ENCODE peak calls at places on chromosomes 16 and 17, in ten cellular contexts. Z is left kidney; Y is neuronal stem cell; T is H1; V is BJ; C is fibroblast of gingiva; N is stomach; E is fibroblast of lung; Q is ACHN; U is activated CD8-positive, alpha-beta memory T cell treated with anti-CD3 and anti-CD28 coated beads for 24 hours. K is an unnamed sample.

GRCh38 chr16:19432429-19432828 is 14.7 kb downstream of the TMC5 start:
- DNase-seq in Z (peak), Y (no peak), T (no peak), V (no peak), C (no peak), N (no peak), E (no peak), Q (peak), U (no peak), K (no peak)

GRCh38 chr17:38654411-38655398 is 20.1 kb downstream of the EPOP start:
- DNase-seq in Z (no peak), Y (no peak), T (no peak), V (no peak), C (no peak), N (no peak), E (no peak), Q (no peak), U (no peak), K (no peak)

GRCh38 chr16:50830698-50831097 is 88.8 kb downstream of the CYLD start:
- DNase-seq in Z (no peak), Y (no peak), T (no peak), V (no peak), C (no peak), N (no peak), E (no peak), Q (no peak), U (peak), K (no peak)

GRCh38 chr16:11510178-11510973 is 76.3 kb downstream of the LITAF start:
- DNase-seq in Z (peak), Y (no peak), T (no peak), V (no peak), C (no peak), N (no peak), E (no peak), Q (no peak), U (no peak), K (no peak)

GRCh38 chr17:65261682-65262636 is 124.8 kb downstream of the RGS9 start:
- DNase-seq in Z (no peak), Y (no peak), T (no peak), V (no peak), C (no peak), N (no peak), E (no peak), Q (peak), U (no peak), K (no peak)

GRCh38 chr17:77266891-77267341 is 126.1 kb downstream of the SEC14L1 start:
- DNase-seq in Z (no peak), Y (no peak), T (no peak), V (no peak), C (no peak), N (no peak), E (peak), Q (no peak), U (no peak), K (no peak)

GRCh38 chr16:83533193-83533592 is 274.6 kb upstream of the HSBP1 start:
- DNase-seq in Z (peak), Y (no peak), T (no peak), V (no peak), C (no peak), N (no peak), E (no peak), Q (peak), U (no peak), K (no peak)

GRCh38 chr17:7184647-7185046 is 5.5 kb upstream of the ASGR1 start:
- DNase-seq in Z (no peak), Y (no peak), T (no peak), V (no peak), C (no peak), N (no peak), E (no peak), Q (no peak), U (no peak), K (no peak)

GRCh38 chr17:34626141-34626681 is 46.8 kb downstream of the TMEM132E start:
- DNase-seq in Z (peak), Y (no peak), T (no peak), V (no peak), C (no peak), N (no peak), E (no peak), Q (no peak), U (no peak), K (no peak)

GRCh38 chr17:21061971-21062526 is 19.2 kb upstream of the USP22 start:
- DNase-seq in Z (no peak), Y (no peak), T (no peak), V (no peak), C (no peak), N (no peak), E (no peak), Q (no peak), U (no peak), K (no peak)

GRCh38 chr16:59848314-59848713 is 1114.2 kb upstream of the GOT2 start:
- DNase-seq in Z (peak), Y (no peak), T (no peak), V (no peak), C (peak), N (no peak), E (peak), Q (no peak), U (no peak), K (no peak)

GRCh38 chr17:11900655-11901054 is 96.6 kb downstream of the ZNF18 start:
- DNase-seq in Z (no peak), Y (no peak), T (no peak), V (no peak), C (no peak), N (no peak), E (no peak), Q (no peak), U (no peak), K (no peak)

GRCh38 chr17:47733047-47733413 is at the start of gene TBX21:
- DNase-seq in Z (peak), Y (peak), T (no peak), V (no peak), C (no peak), N (peak), E (no peak), Q (peak), U (peak), K (peak)

GRCh38 chr16:81097230-81097629 is 1.0 kb upstream of the GCSH start:
- DNase-seq in Z (no peak), Y (no peak), T (no peak), V (no peak), C (no peak), N (no peak), E (no peak), Q (no peak), U (no peak), K (no peak)

GRCh38 chr16:72426416-72426815 is 254.5 kb upstream of the PMFBP1 start:
- DNase-seq in Z (no peak), Y (no peak), T (no peak), V (no peak), C (no peak), N (no peak), E (no peak), Q (no peak), U (no peak), K (no peak)

GRCh38 chr17:9232591-9233270 is 211.4 kb downstream of the NTN1 start:
- DNase-seq in Z (peak), Y (no peak), T (no peak), V (no peak), C (no peak), N (no peak), E (peak), Q (no peak), U (no peak), K (no peak)

GRCh38 chr17:83100220-83100852 is 20.9 kb downstream of the METRNL start:
- DNase-seq in Z (no peak), Y (no peak), T (no peak), V (no peak), C (no peak), N (peak), E (no peak), Q (no peak), U (no peak), K (no peak)

GRCh38 chr16:31148896-31149295 is 970 bp downstream of the PRSS36 start:
- DNase-seq in Z (no peak), Y (no peak), T (no peak), V (no peak), C (no peak), N (no peak), E (no peak), Q (no peak), U (no peak), K (no peak)

GRCh38 chr16:76857402-76857801 is 333.6 kb upstream of the MON1B start:
- DNase-seq in Z (no peak), Y (no peak), T (no peak), V (no peak), C (no peak), N (no peak), E (no peak), Q (no peak), U (no peak), K (no peak)

GRCh38 chr17:14201087-14201486 is 35.6 kb downstream of the CDRT15 start:
- DNase-seq in Z (peak), Y (no peak), T (no peak), V (peak), C (peak), N (no peak), E (peak), Q (no peak), U (peak), K (no peak)

GRCh38 chr16:4263504-4264436 is 9.1 kb downstream of the TFAP4 start:
- DNase-seq in Z (peak), Y (peak), T (no peak), V (peak), C (peak), N (peak), E (peak), Q (no peak), U (peak), K (no peak)

K was measured in effector CD8-positive, alpha-beta T cell.